ENCODE peak calls at places on chromosomes 11 and 22, in eight cellular contexts. One of them, this sample, is unnamed.

GRCh38 chr11:40328890-40329617 is 1130.4 kb downstream of the LRRC4C start:
- DNase-seq in IMR-90: peak
- DNase-seq in K562: no peak
- DNase-seq in HepG2: peak
- DNase-seq in SK-N-SH: peak
- DNase-seq in A549: peak
- DNase-seq in WTC11: no peak
- DNase-seq in H1: no peak
- DNase-seq in this sample: no peak

GRCh38 chr11:6319001-6319878 is 1.1 kb downstream of the CAVIN3 start:
- DNase-seq in A549: peak
- DNase-seq in IMR-90: peak
- DNase-seq in WTC11: peak
- DNase-seq in K562: no peak
- DNase-seq in H1: no peak
- DNase-seq in HepG2: no peak
- DNase-seq in SK-N-SH: peak
- DNase-seq in this sample: no peak

GRCh38 chr22:37716708-37717107 is 19.9 kb downstream of the TRIOBP start:
- DNase-seq in WTC11: no peak
- DNase-seq in A549: no peak
- DNase-seq in IMR-90: peak
- DNase-seq in SK-N-SH: no peak
- DNase-seq in K562: no peak
- DNase-seq in H1: no peak
- DNase-seq in HepG2: no peak
- DNase-seq in this sample: no peak

GRCh38 chr11:8102296-8102915 is 21.4 kb downstream of the TUB start:
- DNase-seq in IMR-90: no peak
- DNase-seq in WTC11: no peak
- DNase-seq in K562: no peak
- DNase-seq in A549: no peak
- DNase-seq in SK-N-SH: no peak
- DNase-seq in HepG2: no peak
- DNase-seq in H1: no peak
- DNase-seq in this sample: no peak

GRCh38 chr11:62665630-62666258 is 632 bp downstream of the CSKMT start:
- DNase-seq in SK-N-SH: peak
- DNase-seq in K562: peak
- DNase-seq in H1: no peak
- DNase-seq in WTC11: peak
- DNase-seq in HepG2: no peak
- DNase-seq in IMR-90: peak
- DNase-seq in A549: peak
- DNase-seq in this sample: no peak

GRCh38 chr22:46657996-46658947 is 38.1 kb downstream of the GRAMD4 start:
- DNase-seq in HepG2: no peak
- DNase-seq in SK-N-SH: no peak
- DNase-seq in WTC11: no peak
- DNase-seq in IMR-90: no peak
- DNase-seq in H1: no peak
- DNase-seq in A549: no peak
- DNase-seq in K562: no peak
- DNase-seq in this sample: no peak

GRCh38 chr11:35208795-35209194 is 69.8 kb downstream of the CD44 start:
- DNase-seq in HepG2: no peak
- DNase-seq in IMR-90: no peak
- DNase-seq in A549: no peak
- DNase-seq in K562: no peak
- DNase-seq in WTC11: no peak
- DNase-seq in H1: no peak
- DNase-seq in SK-N-SH: no peak
- DNase-seq in this sample: no peak

GRCh38 chr11:76313271-76313670 is 67.7 kb downstream of the THAP12 start:
- DNase-seq in WTC11: no peak
- DNase-seq in IMR-90: no peak
- DNase-seq in A549: no peak
- DNase-seq in K562: no peak
- DNase-seq in HepG2: no peak
- DNase-seq in H1: no peak
- DNase-seq in SK-N-SH: no peak
- DNase-seq in this sample: no peak

GRCh38 chr11:62143727-62144126 is 19.9 kb downstream of the INCENP start:
- DNase-seq in H1: no peak
- DNase-seq in IMR-90: no peak
- DNase-seq in A549: no peak
- DNase-seq in HepG2: no peak
- DNase-seq in WTC11: peak
- DNase-seq in SK-N-SH: peak
- DNase-seq in K562: no peak
- DNase-seq in this sample: no peak

GRCh38 chr11:116791002-116791812 is 472 bp downstream of the APOA5 start:
- DNase-seq in H1: peak
- DNase-seq in SK-N-SH: peak
- DNase-seq in WTC11: peak
- DNase-seq in K562: peak
- DNase-seq in A549: peak
- DNase-seq in IMR-90: peak
- DNase-seq in HepG2: peak
- DNase-seq in this sample: no peak

GRCh38 chr11:12377106-12377823 is at the start of gene PARVA:
- DNase-seq in K562: no peak
- DNase-seq in H1: peak
- DNase-seq in WTC11: peak
- DNase-seq in HepG2: peak
- DNase-seq in A549: peak
- DNase-seq in SK-N-SH: no peak
- DNase-seq in IMR-90: peak
- DNase-seq in this sample: no peak

GRCh38 chr22:29994941-29995340 is 85.3 kb upstream of the HORMAD2 start:
- DNase-seq in WTC11: no peak
- DNase-seq in IMR-90: peak
- DNase-seq in H1: no peak
- DNase-seq in K562: no peak
- DNase-seq in HepG2: peak
- DNase-seq in A549: peak
- DNase-seq in SK-N-SH: no peak
- DNase-seq in this sample: no peak

GRCh38 chr11:69431893-69432738 is 49.3 kb upstream of the LINC01488 start:
- DNase-seq in H1: no peak
- DNase-seq in IMR-90: no peak
- DNase-seq in HepG2: no peak
- DNase-seq in A549: no peak
- DNase-seq in WTC11: no peak
- DNase-seq in SK-N-SH: no peak
- DNase-seq in K562: no peak
- DNase-seq in this sample: no peak
- TF ChIP-seq USF2 in H1: no peak
- TF ChIP-seq USF2 in IMR-90: no peak
- TF ChIP-seq USF2 in HepG2: no peak
- TF ChIP-seq USF2 in A549: no peak
- TF ChIP-seq USF2 in WTC11: no peak
- TF ChIP-seq USF2 in SK-N-SH: no peak
- TF ChIP-seq USF2 in K562: no peak
- TF ChIP-seq USF2 in this sample: no peak

DNA sequence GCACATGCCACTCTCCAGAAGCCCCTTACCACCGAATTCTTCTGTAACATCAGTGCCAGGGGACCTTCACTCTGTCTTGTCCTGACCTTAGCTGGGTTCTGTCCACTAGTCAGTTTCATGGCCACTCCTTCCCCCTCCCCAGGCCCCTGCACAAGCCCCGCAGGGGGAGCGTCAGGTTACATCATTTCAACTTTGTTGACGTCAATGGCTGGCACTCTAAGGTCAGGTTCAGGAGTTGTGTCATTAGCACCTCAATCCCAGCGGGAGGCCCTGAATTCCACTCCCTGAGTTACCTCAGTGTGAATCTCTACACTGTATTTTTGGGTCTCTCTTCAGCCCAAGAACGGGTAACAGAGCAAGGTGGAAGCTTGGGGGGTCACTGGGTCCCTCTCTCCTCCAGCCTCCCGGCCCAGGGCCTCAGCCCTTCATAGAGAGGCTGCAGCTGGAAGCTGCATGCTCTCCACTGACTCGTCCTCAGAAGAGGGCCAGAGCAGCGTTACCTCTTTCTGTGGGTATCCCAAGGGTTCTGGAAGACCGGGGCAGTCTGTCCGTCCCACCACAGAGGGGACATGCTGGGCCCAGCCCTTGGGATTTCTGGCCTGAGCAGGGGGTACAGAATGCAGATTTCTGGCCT is 10.3 kb downstream of the USH1C start:
- DNase-seq in H1: no peak
- DNase-seq in IMR-90: no peak
- DNase-seq in SK-N-SH: no peak
- DNase-seq in HepG2: no peak
- DNase-seq in A549: no peak
- DNase-seq in WTC11: no peak
- DNase-seq in K562: no peak
- DNase-seq in this sample: no peak
- TF ChIP-seq USF2 in H1: no peak
- TF ChIP-seq USF2 in IMR-90: no peak
- TF ChIP-seq USF2 in SK-N-SH: no peak
- TF ChIP-seq USF2 in HepG2: no peak
- TF ChIP-seq USF2 in A549: no peak
- TF ChIP-seq USF2 in WTC11: no peak
- TF ChIP-seq USF2 in K562: no peak
- TF ChIP-seq USF2 in this sample: no peak

DNA sequence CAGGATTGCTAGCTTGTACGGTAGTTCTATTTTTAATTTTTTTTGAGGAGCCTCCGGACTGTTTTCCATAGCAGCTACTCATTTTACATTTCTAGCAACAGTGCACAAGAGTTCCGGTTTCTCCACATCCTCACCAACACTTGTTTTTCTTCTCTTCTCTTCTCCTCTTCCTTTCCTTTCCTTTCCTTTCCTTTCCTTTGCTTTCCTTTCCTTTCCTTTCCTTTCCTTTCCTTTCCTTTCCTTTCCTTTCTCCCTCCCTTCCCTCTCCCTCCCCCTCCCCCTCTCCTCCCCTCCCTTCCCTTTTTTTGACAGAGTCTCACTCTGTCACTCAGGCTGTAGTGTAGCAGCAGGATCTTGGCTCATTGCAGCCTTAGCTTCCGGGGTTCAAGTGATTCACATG is 9.3 kb downstream of the WBP2NL start:
- DNase-seq in WTC11: no peak
- DNase-seq in SK-N-SH: no peak
- DNase-seq in K562: no peak
- DNase-seq in A549: no peak
- DNase-seq in HepG2: no peak
- DNase-seq in H1: no peak
- DNase-seq in IMR-90: no peak
- DNase-seq in this sample: no peak
- TF ChIP-seq USF2 in WTC11: no peak
- TF ChIP-seq USF2 in SK-N-SH: no peak
- TF ChIP-seq USF2 in K562: no peak
- TF ChIP-seq USF2 in A549: no peak
- TF ChIP-seq USF2 in HepG2: no peak
- TF ChIP-seq USF2 in H1: no peak
- TF ChIP-seq USF2 in IMR-90: no peak
- TF ChIP-seq USF2 in this sample: no peak

GRCh38 chr22:43867839-43868652 is 5.7 kb upstream of the SULT4A1 start:
- DNase-seq in A549: peak
- DNase-seq in SK-N-SH: no peak
- DNase-seq in H1: peak
- DNase-seq in HepG2: no peak
- DNase-seq in WTC11: peak
- DNase-seq in IMR-90: peak
- DNase-seq in K562: peak
- DNase-seq in this sample: no peak
- TF ChIP-seq USF2 in A549: no peak
- TF ChIP-seq USF2 in SK-N-SH: no peak
- TF ChIP-seq USF2 in H1: no peak
- TF ChIP-seq USF2 in HepG2: no peak
- TF ChIP-seq USF2 in WTC11: no peak
- TF ChIP-seq USF2 in IMR-90: no peak
- TF ChIP-seq USF2 in K562: no peak
- TF ChIP-seq USF2 in this sample: no peak